ENCODE peak calls at places on chromosomes 7 and 10, in four cellular contexts. I is GM12878, O is HepG2, E is H1. S is an unnamed sample.

GRCh38 chr10:21372651-21373410 is 152.7 kb downstream of the SKIDA1 start:
- DNase-seq in I (peak; percentile 50), O (no peak), E (no peak), S (peak; percentile 43)

GRCh38 chr10:18164771-18165361 is 24.6 kb downstream of the CACNB2 start:
- DNase-seq in I (no peak), O (no peak), E (no peak), S (no peak)

GRCh38 chr10:70432101-70432500 is 9.4 kb downstream of the NODAL start:
- DNase-seq in I (no peak), O (peak; percentile 57), E (no peak), S (no peak)

GRCh38 chr10:124028700-124029487 is 64.5 kb downstream of the CHST15 start:
- DNase-seq in I (no peak), O (no peak), E (no peak), S (no peak)

GRCh38 chr7:23783115-23783514 is 73.1 kb downstream of the STK31 start:
- DNase-seq in I (no peak), O (no peak), E (no peak), S (no peak)

GRCh38 chr10:133422821-133423771 is 1.3 kb downstream of the SPRN start:
- DNase-seq in I (no peak), O (no peak), E (no peak), S (no peak)

GRCh38 chr10:588246-589165 is 101.0 kb downstream of the DIP2C start:
- DNase-seq in I (no peak), O (no peak), E (no peak), S (no peak)

GRCh38 chr7:141001561-141001960 is 13.2 kb downstream of the MRPS33 start:
- DNase-seq in I (no peak), O (peak; percentile 41), E (no peak), S (no peak)

GRCh38 chr7:142301923-142302550 is 44.2 kb upstream of the PRSS58 start:
- DNase-seq in I (no peak), O (no peak), E (no peak), S (peak; percentile 55)

GRCh38 chr10:34024708-34025425 is 690.4 kb upstream of the NRP1 start:
- DNase-seq in I (no peak), O (no peak), E (no peak), S (no peak)

GRCh38 chr7:98229441-98229840 is 18.2 kb downstream of the BHLHA15 start:
- DNase-seq in I (no peak), O (no peak), E (no peak), S (no peak)

GRCh38 chr10:71228875-71229720 is 16.7 kb downstream of the UNC5B start:
- DNase-seq in I (no peak), O (no peak), E (no peak), S (no peak)

GRCh38 chr10:125062244-125063208 is 97.8 kb downstream of the CTBP2 start:
- DNase-seq in I (no peak), O (no peak), E (no peak), S (no peak)

GRCh38 chr10:129900825-129901224 is 63.2 kb downstream of the EBF3 start:
- DNase-seq in I (no peak), O (no peak), E (no peak), S (no peak)

GRCh38 chr10:80489371-80490112 is 35.4 kb downstream of the TSPAN14 start:
- DNase-seq in I (no peak), O (no peak), E (no peak), S (no peak)

GRCh38 chr7:46533946-46534345 is 612.9 kb upstream of the IGFBP3 start:
- DNase-seq in I (no peak), O (no peak), E (no peak), S (no peak)

GRCh38 chr7:92997144-92997543 is 120.6 kb downstream of the SAMD9 start:
- DNase-seq in I (no peak), O (no peak), E (no peak), S (no peak)

GRCh38 chr10:75292794-75293455 is 57.2 kb upstream of the COMTD1 start:
- DNase-seq in I (no peak), O (no peak), E (no peak), S (no peak)

GRCh38 chr10:478471-479245 is 210.8 kb downstream of the DIP2C start:
- DNase-seq in I (no peak), O (no peak), E (no peak), S (no peak)

GRCh38 chr7:2529161-2530075 is 9.8 kb downstream of the LFNG start:
- DNase-seq in I (no peak), O (no peak), E (no peak), S (no peak)

GRCh38 chr7:123797673-123798526 is 47.1 kb upstream of the HYAL4 start:
- DNase-seq in I (no peak), O (peak; percentile 86), E (peak; percentile 31), S (peak; percentile 24)

GRCh38 chr10:28137907-28138880 is 139.3 kb upstream of the ODAD2 start:
- DNase-seq in I (no peak), O (no peak), E (no peak), S (no peak)

GRCh38 chr10:113153493-113154127 is 203.6 kb downstream of the TCF7L2 start:
- DNase-seq in I (no peak), O (no peak), E (no peak), S (no peak)

GRCh38 chr7:133797355-133797754 is 329.8 kb upstream of the LRGUK start:
- DNase-seq in I (no peak), O (no peak), E (no peak), S (no peak)

GRCh38 chr10:86880971-86881370 is 76.4 kb downstream of the MMRN2 start:
- DNase-seq in I (no peak), O (no peak), E (no peak), S (no peak)

GRCh38 chr7:158358926-158359645 is 228.5 kb downstream of the PTPRN2 start:
- DNase-seq in I (no peak), O (no peak), E (no peak), S (no peak)

GRCh38 chr7:45028138-45028919 is 28.3 kb downstream of the CCM2 start:
- DNase-seq in I (no peak), O (no peak), E (no peak), S (no peak)

GRCh38 chr10:36559412-36559811 is 566.0 kb upstream of the ANKRD30A start:
- DNase-seq in I (no peak), O (no peak), E (no peak), S (no peak)

GRCh38 chr7:119271147-119271779 is 1001.7 kb upstream of the KCND2 start:
- DNase-seq in I (no peak), O (no peak), E (no peak), S (no peak)

GRCh38 chr7:119270644-119271043 is 1002.3 kb upstream of the KCND2 start:
- DNase-seq in I (no peak), O (no peak), E (no peak), S (no peak)

DNA sequence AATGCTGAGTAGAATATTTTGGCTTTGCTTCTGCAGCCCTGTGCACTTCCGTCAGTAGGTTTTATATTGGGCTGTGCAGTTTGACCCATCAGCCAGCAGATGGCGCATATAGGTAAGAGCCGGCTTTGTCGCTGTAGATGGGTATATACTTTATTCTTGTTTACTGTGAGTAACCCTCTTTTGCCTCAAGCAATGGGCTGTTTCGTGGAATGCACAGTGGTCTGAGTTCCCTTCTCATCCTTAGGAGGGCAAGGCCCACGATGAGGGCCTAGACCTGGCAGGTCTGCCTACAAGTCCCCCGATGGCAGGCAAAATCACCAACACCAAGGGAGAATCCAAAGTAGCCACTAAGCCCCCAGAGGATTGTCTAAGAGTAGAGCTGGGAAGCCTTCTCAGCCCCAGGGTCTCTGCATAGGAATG is 1002.9 kb upstream of the KCND2 start:
- DNase-seq in I (no peak), O (peak; percentile 66), E (peak; percentile 23), S (peak; percentile 45)
- TF ChIP-seq SUZ12 in I (no peak), O (no peak), E (no peak), S (no peak)

DNA sequence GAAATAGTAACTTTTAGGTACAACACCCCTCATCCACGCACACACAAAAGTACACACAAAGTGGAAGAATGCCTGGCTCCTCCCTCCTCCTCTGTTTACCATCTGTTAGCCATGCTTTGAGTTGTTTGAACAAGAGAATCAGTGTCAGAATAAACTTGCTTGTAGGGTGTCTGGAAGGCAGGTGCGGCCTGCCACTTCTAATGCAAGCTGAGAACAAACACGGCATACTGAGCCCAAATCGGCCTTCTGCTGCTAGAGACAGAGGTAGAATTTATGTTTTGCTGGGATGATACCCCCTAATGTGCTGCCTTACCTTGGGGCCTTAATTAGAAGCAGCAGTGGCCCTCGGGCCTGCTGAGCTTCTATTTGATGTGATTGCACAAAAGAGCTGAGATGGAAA is 24.8 kb upstream of the FAM180A start:
- DNase-seq in I (no peak), O (no peak), E (no peak), S (no peak)
- TF ChIP-seq SP1 in I (no peak), O (no peak), E (no peak), S (no peak)

GRCh38 chr10:92405006-92405924 is 114.3 kb downstream of the MARCHF5 start:
- DNase-seq in I (no peak), O (no peak), E (no peak), S (no peak)
- TF ChIP-seq SUZ12 in I (no peak), O (no peak), E (no peak), S (no peak)

GRCh38 chr7:26704036-26704435 is 160.4 kb downstream of the SKAP2 start:
- DNase-seq in I (no peak), O (no peak), E (no peak), S (no peak)

GRCh38 chr7:26705567-26705966 is 158.8 kb downstream of the SKAP2 start:
- DNase-seq in I (no peak), O (peak; percentile 64), E (no peak), S (no peak)

GRCh38 chr7:26713981-26714380 is 150.4 kb downstream of the SKAP2 start:
- DNase-seq in I (no peak), O (no peak), E (no peak), S (no peak)

GRCh38 chr7:26704786-26705185 is 159.6 kb downstream of the SKAP2 start:
- DNase-seq in I (no peak), O (no peak), E (no peak), S (no peak)

DNA sequence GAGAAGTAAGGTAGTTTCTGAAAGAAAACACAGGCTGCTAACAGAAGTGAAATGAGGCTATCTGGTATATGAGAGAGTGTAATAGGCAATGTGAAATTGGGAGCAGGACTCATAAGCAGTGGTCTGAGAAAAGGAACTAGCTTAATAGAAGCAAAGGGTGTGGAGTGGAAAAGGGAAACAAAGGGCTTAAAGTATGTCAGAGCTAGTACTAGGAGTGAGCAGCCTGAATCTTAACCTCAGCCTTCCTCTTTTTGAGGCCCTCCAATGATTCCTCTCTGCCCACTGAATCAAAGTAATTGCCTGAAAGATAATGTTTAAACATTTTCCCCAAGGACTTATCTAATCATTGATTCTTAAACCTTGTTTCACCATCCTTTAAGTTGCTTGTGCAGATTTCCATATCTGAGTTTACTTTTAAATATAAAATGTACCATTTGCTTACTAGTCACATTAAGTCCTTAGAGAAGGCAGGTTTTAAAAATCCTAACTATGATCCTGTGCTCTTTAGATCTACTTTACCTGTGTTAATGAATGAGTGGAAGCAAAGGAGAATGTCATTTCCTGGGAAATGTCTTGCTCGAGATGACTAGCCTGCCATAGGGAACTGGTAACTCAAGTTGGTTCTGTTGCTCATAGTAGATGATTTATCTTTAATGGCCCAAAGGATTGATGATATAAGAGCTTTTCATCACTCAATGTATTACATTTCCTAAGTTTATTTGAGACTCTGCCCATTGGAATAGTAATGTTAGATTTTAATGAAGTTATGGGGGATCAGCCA is 155.0 kb downstream of the SKAP2 start:
- DNase-seq in I (no peak), O (no peak), E (no peak), S (no peak)
- TF ChIP-seq SP1 in I (no peak), O (no peak), E (no peak), S (no peak)

S was measured in HEK293T.